ENCODE peak calls at places on chromosomes 1 and 21, in ten cellular contexts. One of them, this sample, is unnamed. For H3K4me1 and H3K9me3, the result is how much of the 10 kb centered on the place peaks cover.

GRCh38 chr1:46183119-46183842 is 7.0 kb upstream of the P3R3URF start:
- DNase-seq in H1: no peak
- DNase-seq in left ventricle myocardium inferior: peak
- DNase-seq in pancreas: peak
- DNase-seq in GM23248: peak
- DNase-seq in astrocyte: peak
- DNase-seq in psoas muscle: peak
- DNase-seq in tibial artery: peak
- DNase-seq in uterus: peak
- DNase-seq in Panc1: peak
- DNase-seq in this sample: peak

GRCh38 chr1:198169704-198170103 is 12.9 kb downstream of the NEK7 start:
- DNase-seq in H1: no peak
- DNase-seq in left ventricle myocardium inferior: no peak
- DNase-seq in pancreas: no peak
- DNase-seq in GM23248: no peak
- DNase-seq in astrocyte: no peak
- DNase-seq in psoas muscle: no peak
- DNase-seq in tibial artery: no peak
- DNase-seq in uterus: no peak
- DNase-seq in Panc1: no peak
- DNase-seq in this sample: no peak

GRCh38 chr1:175731581-175731980 is 11.8 kb downstream of the TNR start:
- DNase-seq in H1: no peak
- DNase-seq in left ventricle myocardium inferior: no peak
- DNase-seq in pancreas: no peak
- DNase-seq in GM23248: no peak
- DNase-seq in astrocyte: no peak
- DNase-seq in psoas muscle: no peak
- DNase-seq in tibial artery: no peak
- DNase-seq in uterus: no peak
- DNase-seq in Panc1: no peak
- DNase-seq in this sample: no peak

GRCh38 chr21:33080776-33081175 is 10.8 kb downstream of the OLIG1 start:
- DNase-seq in H1: no peak
- DNase-seq in left ventricle myocardium inferior: no peak
- DNase-seq in pancreas: no peak
- DNase-seq in GM23248: no peak
- DNase-seq in astrocyte: no peak
- DNase-seq in psoas muscle: no peak
- DNase-seq in tibial artery: no peak
- DNase-seq in uterus: no peak
- DNase-seq in Panc1: no peak
- DNase-seq in this sample: no peak

GRCh38 chr21:25891596-25891995 is 156.8 kb downstream of the GABPA start:
- DNase-seq in H1: no peak
- DNase-seq in left ventricle myocardium inferior: no peak
- DNase-seq in pancreas: no peak
- DNase-seq in GM23248: no peak
- DNase-seq in astrocyte: no peak
- DNase-seq in psoas muscle: no peak
- DNase-seq in tibial artery: no peak
- DNase-seq in uterus: no peak
- DNase-seq in Panc1: no peak
- DNase-seq in this sample: no peak

GRCh38 chr1:29677028-29678024 is 441.0 kb downstream of the PTPRU start:
- DNase-seq in H1: peak
- DNase-seq in left ventricle myocardium inferior: no peak
- DNase-seq in pancreas: no peak
- DNase-seq in GM23248: no peak
- DNase-seq in astrocyte: no peak
- DNase-seq in psoas muscle: no peak
- DNase-seq in tibial artery: no peak
- DNase-seq in uterus: no peak
- DNase-seq in Panc1: no peak
- DNase-seq in this sample: no peak

GRCh38 chr1:104648269-104648691 is 898.6 kb downstream of the AMY1C start:
- DNase-seq in H1: no peak
- DNase-seq in left ventricle myocardium inferior: no peak
- DNase-seq in pancreas: no peak
- DNase-seq in GM23248: peak
- DNase-seq in astrocyte: no peak
- DNase-seq in psoas muscle: no peak
- DNase-seq in tibial artery: no peak
- DNase-seq in uterus: no peak
- DNase-seq in Panc1: peak
- DNase-seq in this sample: peak

GRCh38 chr21:8991968-8992621 is 1529.3 kb upstream of the TPTE start:
- DNase-seq in H1: no peak
- DNase-seq in left ventricle myocardium inferior: no peak
- DNase-seq in pancreas: peak
- DNase-seq in GM23248: no peak
- DNase-seq in astrocyte: peak
- DNase-seq in psoas muscle: no peak
- DNase-seq in tibial artery: no peak
- DNase-seq in uterus: no peak
- DNase-seq in Panc1: peak
- DNase-seq in this sample: no peak

GRCh38 chr1:21910528-21911204 is 26.4 kb downstream of the HSPG2 start:
- DNase-seq in H1: no peak
- DNase-seq in left ventricle myocardium inferior: no peak
- DNase-seq in pancreas: no peak
- DNase-seq in GM23248: no peak
- DNase-seq in astrocyte: no peak
- DNase-seq in psoas muscle: no peak
- DNase-seq in tibial artery: no peak
- DNase-seq in uterus: no peak
- DNase-seq in Panc1: no peak
- DNase-seq in this sample: no peak

GRCh38 chr1:8409107-8409506 is 91.2 kb downstream of the SLC45A1 start:
- DNase-seq in H1: no peak
- DNase-seq in left ventricle myocardium inferior: no peak
- DNase-seq in pancreas: no peak
- DNase-seq in GM23248: peak
- DNase-seq in astrocyte: peak
- DNase-seq in psoas muscle: no peak
- DNase-seq in tibial artery: no peak
- DNase-seq in uterus: no peak
- DNase-seq in Panc1: no peak
- DNase-seq in this sample: peak

GRCh38 chr1:210905944-210906453 is 227.9 kb downstream of the KCNH1 start:
- DNase-seq in H1: no peak
- DNase-seq in left ventricle myocardium inferior: no peak
- DNase-seq in pancreas: no peak
- DNase-seq in GM23248: no peak
- DNase-seq in astrocyte: no peak
- DNase-seq in psoas muscle: no peak
- DNase-seq in tibial artery: no peak
- DNase-seq in uterus: no peak
- DNase-seq in Panc1: no peak
- DNase-seq in this sample: no peak

GRCh38 chr1:3641816-3642215 is 8.1 kb downstream of the WRAP73 start:
- DNase-seq in H1: no peak
- DNase-seq in left ventricle myocardium inferior: no peak
- DNase-seq in pancreas: no peak
- DNase-seq in GM23248: no peak
- DNase-seq in astrocyte: no peak
- DNase-seq in psoas muscle: no peak
- DNase-seq in tibial artery: no peak
- DNase-seq in uterus: no peak
- DNase-seq in Panc1: no peak
- DNase-seq in this sample: no peak

GRCh38 chr1:234978397-234979291 is 150.0 kb downstream of the TOMM20 start:
- DNase-seq in H1: no peak
- DNase-seq in left ventricle myocardium inferior: peak
- DNase-seq in pancreas: no peak
- DNase-seq in GM23248: peak
- DNase-seq in astrocyte: peak
- DNase-seq in psoas muscle: peak
- DNase-seq in tibial artery: peak
- DNase-seq in uterus: peak
- DNase-seq in Panc1: no peak
- DNase-seq in this sample: no peak

GRCh38 chr1:44620072-44620471 is 54.2 kb downstream of the TMEM53 start:
- DNase-seq in H1: no peak
- DNase-seq in left ventricle myocardium inferior: no peak
- DNase-seq in pancreas: no peak
- DNase-seq in GM23248: no peak
- DNase-seq in astrocyte: no peak
- DNase-seq in psoas muscle: no peak
- DNase-seq in tibial artery: no peak
- DNase-seq in uterus: no peak
- DNase-seq in Panc1: no peak
- DNase-seq in this sample: no peak

GRCh38 chr1:183583466-183583865 is 6.8 kb downstream of the NCF2 start:
- DNase-seq in H1: no peak
- DNase-seq in left ventricle myocardium inferior: no peak
- DNase-seq in pancreas: no peak
- DNase-seq in GM23248: peak
- DNase-seq in astrocyte: no peak
- DNase-seq in psoas muscle: no peak
- DNase-seq in tibial artery: no peak
- DNase-seq in uterus: no peak
- DNase-seq in Panc1: no peak
- DNase-seq in this sample: no peak

GRCh38 chr1:228986093-228986904 is 251.0 kb downstream of the RHOU start:
- DNase-seq in H1: no peak
- DNase-seq in left ventricle myocardium inferior: peak
- DNase-seq in pancreas: no peak
- DNase-seq in GM23248: peak
- DNase-seq in astrocyte: peak
- DNase-seq in psoas muscle: peak
- DNase-seq in tibial artery: peak
- DNase-seq in uterus: peak
- DNase-seq in Panc1: no peak
- DNase-seq in this sample: no peak

GRCh38 chr1:19737413-19737812 is 62.3 kb downstream of the TMCO4 start:
- DNase-seq in H1: no peak
- DNase-seq in left ventricle myocardium inferior: no peak
- DNase-seq in pancreas: no peak
- DNase-seq in GM23248: peak
- DNase-seq in astrocyte: peak
- DNase-seq in psoas muscle: no peak
- DNase-seq in tibial artery: no peak
- DNase-seq in uterus: no peak
- DNase-seq in Panc1: no peak
- DNase-seq in this sample: no peak

GRCh38 chr1:71307451-71307850 is 226.6 kb upstream of the ZRANB2 start:
- DNase-seq in H1: no peak
- DNase-seq in left ventricle myocardium inferior: no peak
- DNase-seq in pancreas: no peak
- DNase-seq in GM23248: peak
- DNase-seq in astrocyte: peak
- DNase-seq in psoas muscle: no peak
- DNase-seq in tibial artery: no peak
- DNase-seq in uterus: no peak
- DNase-seq in Panc1: no peak
- DNase-seq in this sample: peak

GRCh38 chr1:79117376-79117775 is 110.8 kb upstream of the ADGRL4 start:
- DNase-seq in H1: no peak
- DNase-seq in left ventricle myocardium inferior: no peak
- DNase-seq in pancreas: no peak
- DNase-seq in GM23248: peak
- DNase-seq in astrocyte: peak
- DNase-seq in psoas muscle: no peak
- DNase-seq in tibial artery: no peak
- DNase-seq in uterus: no peak
- DNase-seq in Panc1: no peak
- DNase-seq in this sample: no peak

GRCh38 chr1:245129811-245130210 is 25.0 kb upstream of the KIF26B start:
- DNase-seq in H1: no peak
- DNase-seq in left ventricle myocardium inferior: no peak
- DNase-seq in pancreas: no peak
- DNase-seq in GM23248: peak
- DNase-seq in astrocyte: peak
- DNase-seq in psoas muscle: no peak
- DNase-seq in tibial artery: no peak
- DNase-seq in uterus: no peak
- DNase-seq in Panc1: no peak
- DNase-seq in this sample: no peak

GRCh38 chr1:155294520-155295182 is 6.6 kb downstream of the PKLR start:
- DNase-seq in H1: peak
- DNase-seq in left ventricle myocardium inferior: no peak
- DNase-seq in pancreas: no peak
- DNase-seq in GM23248: no peak
- DNase-seq in astrocyte: no peak
- DNase-seq in psoas muscle: no peak
- DNase-seq in tibial artery: no peak
- DNase-seq in uterus: no peak
- DNase-seq in Panc1: no peak
- DNase-seq in this sample: no peak

GRCh38 chr1:230977781-230978490 is 725 bp downstream of the TTC13 start:
- DNase-seq in H1: peak
- DNase-seq in left ventricle myocardium inferior: peak
- DNase-seq in pancreas: peak
- DNase-seq in GM23248: peak
- DNase-seq in astrocyte: no peak
- DNase-seq in psoas muscle: peak
- DNase-seq in tibial artery: peak
- DNase-seq in uterus: peak
- DNase-seq in Panc1: no peak
- DNase-seq in this sample: peak
- H3K4me1 ChIP-seq in H1: under half
- H3K4me1 ChIP-seq in left ventricle myocardium inferior: under half
- H3K4me1 ChIP-seq in pancreas: under half
- H3K4me1 ChIP-seq in GM23248: under half
- H3K4me1 ChIP-seq in astrocyte: under half
- H3K4me1 ChIP-seq in psoas muscle: under half
- H3K4me1 ChIP-seq in tibial artery: under half
- H3K4me1 ChIP-seq in uterus: under half
- H3K4me1 ChIP-seq in Panc1: under half
- H3K4me1 ChIP-seq in this sample: under half

GRCh38 chr1:7371926-7372325 is 399.2 kb upstream of the VAMP3 start:
- DNase-seq in H1: no peak
- DNase-seq in left ventricle myocardium inferior: no peak
- DNase-seq in pancreas: no peak
- DNase-seq in GM23248: no peak
- DNase-seq in astrocyte: no peak
- DNase-seq in psoas muscle: no peak
- DNase-seq in tibial artery: no peak
- DNase-seq in uterus: no peak
- DNase-seq in Panc1: no peak
- DNase-seq in this sample: no peak
- H3K4me3 ChIP-seq in H1: no peak
- H3K4me3 ChIP-seq in left ventricle myocardium inferior: no peak
- H3K4me3 ChIP-seq in pancreas: no peak
- H3K4me3 ChIP-seq in GM23248: no peak
- H3K4me3 ChIP-seq in astrocyte: no peak
- H3K4me3 ChIP-seq in psoas muscle: no peak
- H3K4me3 ChIP-seq in tibial artery: no peak
- H3K4me3 ChIP-seq in uterus: no peak
- H3K4me3 ChIP-seq in Panc1: no peak
- H3K4me3 ChIP-seq in this sample: no peak

GRCh38 chr1:84606977-84607376 is 32.7 kb upstream of the CTBS start:
- DNase-seq in H1: no peak
- DNase-seq in left ventricle myocardium inferior: no peak
- DNase-seq in pancreas: no peak
- DNase-seq in GM23248: no peak
- DNase-seq in astrocyte: no peak
- DNase-seq in psoas muscle: no peak
- DNase-seq in tibial artery: no peak
- DNase-seq in uterus: no peak
- DNase-seq in Panc1: no peak
- DNase-seq in this sample: no peak
- H3K9me3 ChIP-seq in H1: under half
- H3K9me3 ChIP-seq in left ventricle myocardium inferior: under half
- H3K9me3 ChIP-seq in pancreas: under half
- H3K9me3 ChIP-seq in GM23248: under half
- H3K9me3 ChIP-seq in astrocyte: under half
- H3K9me3 ChIP-seq in psoas muscle: under half
- H3K9me3 ChIP-seq in tibial artery: under half
- H3K9me3 ChIP-seq in uterus: under half
- H3K9me3 ChIP-seq in Panc1: under half
- H3K9me3 ChIP-seq in this sample: under half

GRCh38 chr1:212666116-212666775 is 33.4 kb downstream of the BATF3 start:
- DNase-seq in H1: peak
- DNase-seq in left ventricle myocardium inferior: no peak
- DNase-seq in pancreas: no peak
- DNase-seq in GM23248: no peak
- DNase-seq in astrocyte: no peak
- DNase-seq in psoas muscle: no peak
- DNase-seq in tibial artery: no peak
- DNase-seq in uterus: no peak
- DNase-seq in Panc1: no peak
- DNase-seq in this sample: no peak
- H3K4me1 ChIP-seq in H1: under half
- H3K4me1 ChIP-seq in left ventricle myocardium inferior: under half
- H3K4me1 ChIP-seq in pancreas: under half
- H3K4me1 ChIP-seq in GM23248: under half
- H3K4me1 ChIP-seq in astrocyte: under half
- H3K4me1 ChIP-seq in psoas muscle: under half
- H3K4me1 ChIP-seq in tibial artery: under half
- H3K4me1 ChIP-seq in uterus: under half
- H3K4me1 ChIP-seq in Panc1: under half
- H3K4me1 ChIP-seq in this sample: under half